ENCODE peak calls at places on chromosomes 1 and 21, in ten cellular contexts. One of them, this sample, is unnamed.

GRCh38 chr21:41799763-41800162 is 32.9 kb upstream of the RIPK4 start:
- DNase-seq in heart left ventricle: no peak
- DNase-seq in vagina: no peak
- DNase-seq in HCT116: no peak
- DNase-seq in Peyer's patch: no peak
- DNase-seq in prostate gland: no peak
- DNase-seq in HepG2: no peak
- DNase-seq in testis: no peak
- DNase-seq in ovary: no peak
- DNase-seq in right lobe of liver: no peak
- DNase-seq in this sample: no peak

GRCh38 chr21:44653656-44654575 is 543 bp downstream of the KRTAP12-4 start:
- DNase-seq in HCT116: no peak
- DNase-seq in heart left ventricle: peak; percentile 55
- DNase-seq in prostate gland: no peak
- DNase-seq in Peyer's patch: no peak
- DNase-seq in right lobe of liver: no peak
- DNase-seq in vagina: no peak
- DNase-seq in HepG2: no peak
- DNase-seq in ovary: no peak
- DNase-seq in testis: no peak
- DNase-seq in this sample: no peak

GRCh38 chr1:25698252-25698651 is 81.7 kb downstream of the MAN1C1 start:
- DNase-seq in Peyer's patch: no peak
- DNase-seq in prostate gland: no peak
- DNase-seq in ovary: no peak
- DNase-seq in right lobe of liver: no peak
- DNase-seq in vagina: no peak
- DNase-seq in heart left ventricle: no peak
- DNase-seq in HepG2: no peak
- DNase-seq in testis: no peak
- DNase-seq in HCT116: no peak
- DNase-seq in this sample: no peak

GRCh38 chr1:44047131-44047530 is 15.9 kb upstream of the SLC6A9 start:
- DNase-seq in right lobe of liver: no peak
- DNase-seq in HCT116: no peak
- DNase-seq in ovary: no peak
- DNase-seq in vagina: no peak
- DNase-seq in prostate gland: no peak
- DNase-seq in heart left ventricle: no peak
- DNase-seq in Peyer's patch: no peak
- DNase-seq in HepG2: no peak
- DNase-seq in testis: no peak
- DNase-seq in this sample: no peak

GRCh38 chr1:89652373-89652772 is 19.5 kb downstream of the LRRC8C start:
- DNase-seq in HCT116: no peak
- DNase-seq in ovary: no peak
- DNase-seq in HepG2: no peak
- DNase-seq in prostate gland: no peak
- DNase-seq in Peyer's patch: no peak
- DNase-seq in right lobe of liver: no peak
- DNase-seq in testis: no peak
- DNase-seq in heart left ventricle: no peak
- DNase-seq in vagina: no peak
- DNase-seq in this sample: no peak

GRCh38 chr1:89949991-89950624 is 44.8 kb upstream of the ZNF326 start:
- DNase-seq in right lobe of liver: no peak
- DNase-seq in heart left ventricle: no peak
- DNase-seq in prostate gland: no peak
- DNase-seq in vagina: no peak
- DNase-seq in HepG2: peak; percentile 58
- DNase-seq in HCT116: no peak
- DNase-seq in ovary: no peak
- DNase-seq in testis: no peak
- DNase-seq in Peyer's patch: no peak
- DNase-seq in this sample: no peak

GRCh38 chr1:25030674-25031589 is 100.9 kb upstream of the RUNX3 start:
- DNase-seq in vagina: no peak
- DNase-seq in HCT116: no peak
- DNase-seq in heart left ventricle: peak; percentile 22
- DNase-seq in testis: no peak
- DNase-seq in ovary: no peak
- DNase-seq in prostate gland: no peak
- DNase-seq in right lobe of liver: no peak
- DNase-seq in HepG2: no peak
- DNase-seq in Peyer's patch: no peak
- DNase-seq in this sample: no peak

GRCh38 chr1:230145953-230146476 is 79.0 kb downstream of the GALNT2 start:
- DNase-seq in Peyer's patch: no peak
- DNase-seq in heart left ventricle: no peak
- DNase-seq in vagina: no peak
- DNase-seq in testis: no peak
- DNase-seq in right lobe of liver: no peak
- DNase-seq in ovary: no peak
- DNase-seq in HepG2: no peak
- DNase-seq in prostate gland: no peak
- DNase-seq in HCT116: no peak
- DNase-seq in this sample: no peak

GRCh38 chr21:15005391-15005790 is 59.4 kb downstream of the NRIP1 start:
- DNase-seq in vagina: no peak
- DNase-seq in HepG2: no peak
- DNase-seq in right lobe of liver: no peak
- DNase-seq in heart left ventricle: no peak
- DNase-seq in HCT116: no peak
- DNase-seq in testis: peak; percentile 58
- DNase-seq in prostate gland: no peak
- DNase-seq in ovary: peak; percentile 69
- DNase-seq in Peyer's patch: no peak
- DNase-seq in this sample: no peak

GRCh38 chr1:152566681-152567080 is at the start of gene LCE3E:
- DNase-seq in HepG2: no peak
- DNase-seq in right lobe of liver: no peak
- DNase-seq in vagina: peak; percentile 77
- DNase-seq in prostate gland: no peak
- DNase-seq in testis: no peak
- DNase-seq in heart left ventricle: no peak
- DNase-seq in Peyer's patch: no peak
- DNase-seq in ovary: no peak
- DNase-seq in HCT116: no peak
- DNase-seq in this sample: no peak

GRCh38 chr1:23202263-23202749 is 15.0 kb downstream of the HTR1D start:
- DNase-seq in vagina: no peak
- DNase-seq in ovary: no peak
- DNase-seq in HepG2: no peak
- DNase-seq in right lobe of liver: no peak
- DNase-seq in testis: no peak
- DNase-seq in heart left ventricle: no peak
- DNase-seq in HCT116: no peak
- DNase-seq in prostate gland: no peak
- DNase-seq in Peyer's patch: no peak
- DNase-seq in this sample: no peak

GRCh38 chr1:24142546-24143431 is at the start of gene IL22RA1:
- DNase-seq in testis: peak; percentile 59
- DNase-seq in ovary: peak; percentile 58
- DNase-seq in vagina: no peak
- DNase-seq in prostate gland: peak; percentile 55
- DNase-seq in Peyer's patch: peak; percentile 93
- DNase-seq in right lobe of liver: peak; percentile 83
- DNase-seq in heart left ventricle: no peak
- DNase-seq in HepG2: peak; percentile 48
- DNase-seq in HCT116: peak; percentile 34
- DNase-seq in this sample: no peak

GRCh38 chr1:43861337-43861736 is 72.3 kb upstream of the ARTN start:
- DNase-seq in right lobe of liver: no peak
- DNase-seq in vagina: no peak
- DNase-seq in heart left ventricle: no peak
- DNase-seq in ovary: no peak
- DNase-seq in HepG2: no peak
- DNase-seq in HCT116: no peak
- DNase-seq in Peyer's patch: no peak
- DNase-seq in prostate gland: no peak
- DNase-seq in testis: no peak
- DNase-seq in this sample: no peak

GRCh38 chr1:183580281-183580682 is 10.0 kb downstream of the NCF2 start:
- DNase-seq in HepG2: no peak
- DNase-seq in Peyer's patch: no peak
- DNase-seq in HCT116: peak; percentile 48
- DNase-seq in testis: no peak
- DNase-seq in ovary: no peak
- DNase-seq in heart left ventricle: no peak
- DNase-seq in prostate gland: no peak
- DNase-seq in right lobe of liver: no peak
- DNase-seq in vagina: no peak
- DNase-seq in this sample: no peak

GRCh38 chr1:115454835-115455511 is 116.9 kb upstream of the NGF start:
- DNase-seq in HepG2: no peak
- DNase-seq in heart left ventricle: peak; percentile 67
- DNase-seq in HCT116: no peak
- DNase-seq in right lobe of liver: no peak
- DNase-seq in testis: peak; percentile 26
- DNase-seq in prostate gland: peak; percentile 30
- DNase-seq in ovary: peak; percentile 72
- DNase-seq in Peyer's patch: no peak
- DNase-seq in vagina: no peak
- DNase-seq in this sample: no peak

DNA sequence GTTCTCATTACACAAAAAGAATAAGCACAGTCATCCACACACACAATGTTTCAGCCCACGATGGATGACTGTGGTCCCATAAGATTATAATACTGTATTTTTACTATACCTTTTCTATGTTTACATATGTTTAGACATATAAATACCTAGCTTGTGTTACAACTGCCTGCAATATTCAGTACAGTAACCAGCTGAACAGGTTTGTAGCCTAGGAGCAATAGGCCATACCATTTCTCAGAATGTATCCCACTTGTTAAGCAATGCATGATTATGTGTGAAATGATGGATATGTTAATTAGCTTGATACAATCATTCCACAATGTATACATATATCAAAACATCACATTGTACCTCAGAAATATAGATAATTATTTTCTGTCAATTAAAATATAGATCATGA is 33.2 kb upstream of the SAMD13 start:
- DNase-seq in heart left ventricle: no peak
- DNase-seq in HCT116: no peak
- DNase-seq in prostate gland: no peak
- DNase-seq in ovary: no peak
- DNase-seq in testis: no peak
- DNase-seq in HepG2: no peak
- DNase-seq in vagina: no peak
- DNase-seq in Peyer's patch: no peak
- DNase-seq in right lobe of liver: no peak
- DNase-seq in this sample: no peak
- TF ChIP-seq POLR2A in heart left ventricle: no peak
- TF ChIP-seq POLR2A in HCT116: no peak
- TF ChIP-seq POLR2A in prostate gland: no peak
- TF ChIP-seq POLR2A in ovary: no peak
- TF ChIP-seq POLR2A in testis: no peak
- TF ChIP-seq POLR2A in HepG2: no peak
- TF ChIP-seq POLR2A in vagina: no peak
- TF ChIP-seq POLR2A in Peyer's patch: no peak
- TF ChIP-seq POLR2A in right lobe of liver: no peak
- TF ChIP-seq POLR2A in this sample: no peak

GRCh38 chr1:151288502-151288901 is 6.4 kb downstream of the ZNF687 start:
- DNase-seq in Peyer's patch: no peak
- DNase-seq in vagina: no peak
- DNase-seq in heart left ventricle: no peak
- DNase-seq in ovary: no peak
- DNase-seq in HCT116: no peak
- DNase-seq in prostate gland: no peak
- DNase-seq in right lobe of liver: no peak
- DNase-seq in testis: no peak
- DNase-seq in HepG2: no peak
- DNase-seq in this sample: no peak
- H3K36me3 ChIP-seq in Peyer's patch: no peaks in the 10 kb centered on the region
- H3K36me3 ChIP-seq in vagina: peaks cover 8% of the 10 kb centered on the region
- H3K36me3 ChIP-seq in heart left ventricle: peaks cover 84% of the 10 kb centered on the region
- H3K36me3 ChIP-seq in ovary: no peaks in the 10 kb centered on the region
- H3K36me3 ChIP-seq in HCT116: peaks cover 13% of the 10 kb centered on the region
- H3K36me3 ChIP-seq in prostate gland: peaks cover 15% of the 10 kb centered on the region
- H3K36me3 ChIP-seq in right lobe of liver: no peaks in the 10 kb centered on the region
- H3K36me3 ChIP-seq in testis: no peaks in the 10 kb centered on the region
- H3K36me3 ChIP-seq in HepG2: peaks cover 46% of the 10 kb centered on the region
- H3K36me3 ChIP-seq in this sample: peaks cover 60% of the 10 kb centered on the region

DNA sequence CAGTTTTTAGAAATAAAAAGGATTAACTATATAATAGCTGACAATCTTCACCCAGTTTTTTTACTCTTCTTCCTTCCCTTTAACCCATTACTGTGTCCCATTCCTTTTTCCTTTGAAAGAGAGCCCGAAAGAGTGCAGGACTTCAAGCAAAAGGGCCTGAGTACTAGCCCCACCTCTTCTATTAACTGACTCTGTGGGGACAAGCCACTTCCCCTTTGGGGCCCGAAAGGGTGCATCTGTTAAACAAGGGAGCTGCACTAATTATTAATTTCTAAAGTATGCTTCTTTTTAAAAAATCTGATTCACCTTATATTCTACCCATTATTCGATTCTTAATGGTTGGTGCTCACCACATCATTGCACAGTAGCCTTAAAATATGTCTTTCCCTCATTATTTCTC is 3.3 kb downstream of the USP24 start:
- DNase-seq in testis: no peak
- DNase-seq in prostate gland: no peak
- DNase-seq in vagina: no peak
- DNase-seq in HepG2: no peak
- DNase-seq in heart left ventricle: no peak
- DNase-seq in right lobe of liver: no peak
- DNase-seq in Peyer's patch: no peak
- DNase-seq in HCT116: no peak
- DNase-seq in ovary: no peak
- DNase-seq in this sample: no peak
- H3K4me3 ChIP-seq in testis: no peak overlapping the region
- H3K4me3 ChIP-seq in prostate gland: no peak overlapping the region
- H3K4me3 ChIP-seq in vagina: no peak overlapping the region
- H3K4me3 ChIP-seq in HepG2: peak overlapping the region; percentile 98
- H3K4me3 ChIP-seq in heart left ventricle: no peak overlapping the region
- H3K4me3 ChIP-seq in right lobe of liver: no peak overlapping the region
- H3K4me3 ChIP-seq in Peyer's patch: no peak overlapping the region
- H3K4me3 ChIP-seq in HCT116: no peak overlapping the region
- H3K4me3 ChIP-seq in ovary: no peak overlapping the region
- H3K4me3 ChIP-seq in this sample: no peak overlapping the region

DNA sequence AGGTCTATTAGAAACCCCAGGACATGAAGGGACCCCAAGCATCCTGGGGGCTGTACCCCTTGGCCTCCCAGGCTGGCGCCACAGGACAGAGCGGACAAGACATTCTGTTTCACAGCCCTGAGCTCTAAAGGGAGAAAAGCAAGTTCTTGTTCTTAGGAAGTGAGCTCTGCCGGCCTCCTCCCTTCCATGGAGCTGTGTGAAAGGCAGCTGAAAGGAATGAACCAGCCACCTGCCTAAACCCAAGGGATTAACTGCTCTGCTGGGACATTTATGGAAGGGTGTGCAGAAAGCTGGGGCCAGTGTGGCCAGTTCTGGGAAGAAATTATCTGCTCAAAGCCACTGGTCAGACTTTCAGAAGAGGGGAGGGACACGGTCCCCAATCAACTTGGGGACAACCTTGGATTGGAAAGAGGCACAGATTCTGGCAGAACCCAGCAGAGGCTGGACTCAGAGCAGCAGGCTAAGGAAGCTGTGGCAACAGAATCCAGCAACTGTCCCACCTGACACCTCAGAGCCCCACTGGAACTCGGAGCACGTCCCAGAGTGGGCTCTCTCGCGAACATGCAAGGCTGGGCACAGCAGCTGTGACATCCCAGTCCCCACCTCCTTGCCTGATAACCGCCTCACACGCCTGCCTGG is 2.1 kb downstream of the KLHL21 start:
- DNase-seq in Peyer's patch: no peak
- DNase-seq in heart left ventricle: no peak
- DNase-seq in testis: no peak
- DNase-seq in vagina: no peak
- DNase-seq in prostate gland: no peak
- DNase-seq in right lobe of liver: no peak
- DNase-seq in HCT116: no peak
- DNase-seq in HepG2: no peak
- DNase-seq in ovary: no peak
- DNase-seq in this sample: no peak
- TF ChIP-seq POLR2A in Peyer's patch: no peak
- TF ChIP-seq POLR2A in heart left ventricle: no peak
- TF ChIP-seq POLR2A in testis: no peak
- TF ChIP-seq POLR2A in vagina: no peak
- TF ChIP-seq POLR2A in prostate gland: no peak
- TF ChIP-seq POLR2A in right lobe of liver: no peak
- TF ChIP-seq POLR2A in HCT116: no peak
- TF ChIP-seq POLR2A in HepG2: no peak
- TF ChIP-seq POLR2A in ovary: no peak
- TF ChIP-seq POLR2A in this sample: peak; percentile 43